ENCODE peak calls at places on chromosomes 12 and 14, in eight cellular contexts. B is dorsolateral prefrontal cortex, T is tibial nerve, I is progenitor cell of endocrine pancreas, E is H7, V is lower lobe of right lung, D is renal cortical epithelial cell, K is EL. F is an unnamed sample.

GRCh38 chr12:8038659-8039114 is 6.2 kb downstream of the FOXJ2 start:
- DNase-seq in B (peak; percentile 75), T (no peak), I (no peak), E (peak; percentile 85), V (peak; percentile 65), D (peak; percentile 64), K (peak; percentile 55), F (peak; percentile 82)

GRCh38 chr14:35807131-35807961 is 1.7 kb downstream of the RALGAPA1 start:
- DNase-seq in B (no peak), T (no peak), I (no peak), E (no peak), V (no peak), D (no peak), K (no peak), F (no peak)

GRCh38 chr12:131364903-131365820 is 345.7 kb upstream of the SFSWAP start:
- DNase-seq in B (no peak), T (no peak), I (no peak), E (no peak), V (no peak), D (no peak), K (no peak), F (no peak)

GRCh38 chr12:131436922-131437705 is 273.8 kb upstream of the SFSWAP start:
- DNase-seq in B (no peak), T (no peak), I (no peak), E (peak; percentile 92), V (no peak), D (no peak), K (no peak), F (no peak)

GRCh38 chr14:23061995-23062394 is 4.7 kb upstream of the CDH24 start:
- DNase-seq in B (no peak), T (peak; percentile 73), I (no peak), E (peak; percentile 23), V (no peak), D (peak; percentile 93), K (peak; percentile 99), F (no peak)

GRCh38 chr12:94963649-94964048 is 39.8 kb downstream of the NDUFA12 start:
- DNase-seq in B (no peak), T (no peak), I (no peak), E (no peak), V (no peak), D (no peak), K (no peak), F (no peak)

GRCh38 chr12:55073043-55074022 is 52.9 kb upstream of the OR9K2 start:
- DNase-seq in B (peak; percentile 84), T (peak; percentile 84), I (peak; percentile 58), E (peak; percentile 53), V (peak; percentile 69), D (peak; percentile 63), K (peak; percentile 61), F (peak; percentile 28)

GRCh38 chr12:110002691-110003515 is 3.7 kb downstream of the ANKRD13A start:
- DNase-seq in B (no peak), T (no peak), I (no peak), E (no peak), V (no peak), D (peak; percentile 56), K (peak; percentile 26), F (no peak)

GRCh38 chr14:31261859-31262739 is 54.5 kb upstream of the HECTD1 start:
- DNase-seq in B (no peak), T (peak; percentile 83), I (no peak), E (no peak), V (peak; percentile 55), D (peak; percentile 94), K (peak; percentile 47), F (no peak)

GRCh38 chr12:59699408-59700144 is 103.7 kb downstream of the SLC16A7 start:
- DNase-seq in B (no peak), T (no peak), I (no peak), E (no peak), V (no peak), D (peak; percentile 64), K (peak; percentile 62), F (no peak)

GRCh38 chr14:20684662-20685456 is 499 bp downstream of the RNASE4 start:
- DNase-seq in B (no peak), T (peak; percentile 69), I (no peak), E (peak; percentile 64), V (no peak), D (peak; percentile 32), K (peak; percentile 64), F (peak; percentile 15)

GRCh38 chr12:116123511-116124258 is 153.8 kb downstream of the MED13L start:
- DNase-seq in B (peak; percentile 40), T (no peak), I (no peak), E (no peak), V (peak; percentile 48), D (peak; percentile 83), K (peak; percentile 43), F (peak; percentile 38)

GRCh38 chr12:70555081-70555480 is 82.1 kb downstream of the PTPRB start:
- DNase-seq in B (no peak), T (no peak), I (no peak), E (no peak), V (no peak), D (no peak), K (no peak), F (no peak)

GRCh38 chr14:71248204-71248603 is 340.9 kb downstream of the PCNX1 start:
- DNase-seq in B (no peak), T (no peak), I (no peak), E (no peak), V (no peak), D (peak; percentile 62), K (peak; percentile 64), F (no peak)

GRCh38 chr14:32307881-32308582 is 21.1 kb upstream of the AKAP6 start:
- DNase-seq in B (no peak), T (no peak), I (no peak), E (no peak), V (no peak), D (no peak), K (no peak), F (no peak)

GRCh38 chr12:116319851-116320621 is 42.5 kb upstream of the MED13L start:
- DNase-seq in B (no peak), T (peak; percentile 74), I (no peak), E (no peak), V (no peak), D (no peak), K (peak; percentile 89), F (no peak)